ENCODE peak calls at places on chromosomes 2 and 18, in seven cellular contexts. Z is IMR-90, Q is SK-N-SH, S is HCT116, I is ovary, Y is hepatocyte, V is left ventricle myocardium inferior. E is an unnamed sample.

GRCh38 chr2:96261328-96262003 is 4.3 kb downstream of the TMEM127 start:
- DNase-seq in Z (no peak), Q (no peak), S (no peak), I (no peak), Y (peak), V (no peak), E (no peak)

GRCh38 chr2:85758361-85759256 is 4.8 kb downstream of the ATOH8 start:
- DNase-seq in Z (no peak), Q (peak), S (no peak), I (peak), Y (no peak), V (peak), E (no peak)

GRCh38 chr18:12041561-12041960 is 52.1 kb upstream of the ANKRD62 start:
- DNase-seq in Z (peak), Q (no peak), S (no peak), I (no peak), Y (peak), V (no peak), E (no peak)

GRCh38 chr18:12008181-12008767 is 27.0 kb downstream of the IMPA2 start:
- DNase-seq in Z (no peak), Q (no peak), S (no peak), I (no peak), Y (peak), V (no peak), E (no peak)

GRCh38 chr2:96536445-96537065 is at the start of gene ARID5A:
- DNase-seq in Z (peak), Q (peak), S (peak), I (peak), Y (peak), V (peak), E (peak)

GRCh38 chr2:70944291-70944690 is 8.6 kb downstream of the ATP6V1B1 start:
- DNase-seq in Z (no peak), Q (no peak), S (no peak), I (no peak), Y (no peak), V (no peak), E (no peak)

GRCh38 chr18:21656402-21656801 is 44.3 kb downstream of the SNRPD1 start:
- DNase-seq in Z (peak), Q (no peak), S (no peak), I (no peak), Y (no peak), V (no peak), E (no peak)

GRCh38 chr2:13002536-13002935 is 285.8 kb downstream of the TRIB2 start:
- DNase-seq in Z (no peak), Q (no peak), S (no peak), I (no peak), Y (no peak), V (no peak), E (no peak)

GRCh38 chr2:105412584-105412983 is 13.7 kb upstream of the FHL2 start:
- DNase-seq in Z (no peak), Q (no peak), S (no peak), I (no peak), Y (no peak), V (no peak), E (no peak)

DNA sequence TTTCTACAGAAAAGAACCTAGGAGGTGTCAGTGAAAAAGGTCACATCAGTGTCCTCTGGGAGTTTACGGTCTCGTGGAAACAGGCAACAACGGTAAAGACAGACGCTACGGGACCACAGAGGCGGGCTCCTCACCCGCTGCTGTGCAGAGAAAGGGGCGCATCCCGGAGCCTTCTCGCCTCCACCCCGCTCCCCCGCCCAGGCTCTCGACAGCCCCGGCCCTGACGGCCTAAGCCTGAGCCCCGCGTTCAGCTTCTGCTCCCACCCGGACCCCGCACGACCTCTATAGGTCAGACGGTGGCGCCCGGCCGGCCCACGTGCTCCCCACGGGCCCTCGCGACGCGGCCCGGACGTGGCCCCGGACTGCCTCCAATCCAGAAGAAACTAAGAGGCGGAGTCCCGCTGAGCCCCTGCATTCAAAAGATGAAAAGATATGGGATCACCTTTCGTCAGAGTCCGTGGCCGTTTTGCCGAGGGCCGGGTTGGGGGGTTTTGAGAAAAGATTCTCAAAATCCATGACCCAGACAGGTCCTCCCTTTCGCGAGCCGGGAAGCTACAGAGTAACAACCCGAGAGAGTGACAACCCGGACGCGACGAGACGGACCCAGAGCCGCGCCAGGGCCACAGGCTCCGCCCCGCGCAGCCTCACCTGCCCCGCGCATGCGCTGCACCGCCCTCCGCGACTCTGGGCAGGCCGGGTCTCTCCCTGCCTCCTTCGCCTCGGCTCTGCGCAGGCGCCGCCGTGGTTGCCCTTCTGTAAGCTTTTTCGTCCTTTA is at the start of gene ZC3H8:
- DNase-seq in Z (peak), Q (peak), S (peak), I (peak), Y (peak), V (peak), E (peak)
- TF ChIP-seq CTCF in Z (no peak), Q (no peak), S (no peak), I (no peak), Y (no peak), V (no peak), E (peak)

GRCh38 chr18:74333091-74333490 is 17.5 kb downstream of the C18orf63 start:
- DNase-seq in Z (no peak), Q (no peak), S (no peak), I (no peak), Y (no peak), V (no peak), E (no peak)

GRCh38 chr18:74329688-74330205 is 14.1 kb downstream of the C18orf63 start:
- DNase-seq in Z (no peak), Q (no peak), S (no peak), I (no peak), Y (no peak), V (no peak), E (no peak)

GRCh38 chr18:74334242-74334893 is 18.7 kb downstream of the C18orf63 start:
- DNase-seq in Z (no peak), Q (no peak), S (no peak), I (no peak), Y (no peak), V (no peak), E (no peak)

GRCh38 chr18:74328196-74328595 is 12.6 kb downstream of the C18orf63 start:
- DNase-seq in Z (no peak), Q (no peak), S (no peak), I (no peak), Y (no peak), V (no peak), E (no peak)

DNA sequence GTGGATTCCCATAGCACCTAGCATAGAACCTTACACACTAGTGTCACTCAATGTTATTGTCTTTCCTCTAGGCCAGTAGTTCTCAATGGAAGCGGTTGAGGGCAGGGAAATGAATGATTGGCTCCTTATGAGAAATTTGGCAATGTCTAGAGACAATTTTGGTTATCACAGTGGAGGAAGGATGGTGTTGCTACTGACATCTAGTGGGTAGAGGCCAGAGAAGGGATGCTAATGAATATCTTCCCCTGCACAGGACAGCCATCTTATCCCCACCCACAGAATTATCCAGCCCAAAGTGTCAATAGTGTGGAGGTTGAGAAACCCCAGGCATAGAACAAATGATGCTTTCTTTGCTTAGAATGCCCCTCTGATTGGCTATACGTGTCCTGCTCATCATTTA is 15.8 kb downstream of the C18orf63 start:
- DNase-seq in Z (peak), Q (peak), S (peak), I (no peak), Y (peak), V (no peak), E (peak)
- TF ChIP-seq CTCF in Z (peak), Q (peak), S (peak), I (peak), Y (peak), V (peak), E (peak)

GRCh38 chr2:210399440-210400041 is 77.0 kb downstream of the LANCL1 start:
- DNase-seq in Z (peak), Q (no peak), S (peak), I (no peak), Y (peak), V (no peak), E (no peak)
- TF ChIP-seq CTCF in Z (peak), Q (peak), S (no peak), I (no peak), Y (peak), V (peak), E (peak)

GRCh38 chr2:200199576-200200263 is 106.8 kb upstream of the SPATS2L start:
- DNase-seq in Z (no peak), Q (no peak), S (no peak), I (no peak), Y (no peak), V (no peak), E (peak)
- TF ChIP-seq CTCF in Z (no peak), Q (peak), S (peak), I (no peak), Y (no peak), V (no peak), E (no peak)

GRCh38 chr2:46050489-46050888 is 246.7 kb upstream of the EPAS1 start:
- DNase-seq in Z (no peak), Q (no peak), S (no peak), I (no peak), Y (no peak), V (no peak), E (no peak)
- TF ChIP-seq CTCF in Z (no peak), Q (peak), S (peak), I (no peak), Y (peak), V (no peak), E (no peak)

GRCh38 chr18:3099327-3099726 is 86.4 kb upstream of the LPIN2 start:
- DNase-seq in Z (no peak), Q (no peak), S (no peak), I (no peak), Y (no peak), V (no peak), E (no peak)
- TF ChIP-seq CTCF in Z (no peak), Q (no peak), S (no peak), I (no peak), Y (no peak), V (no peak), E (no peak)

DNA sequence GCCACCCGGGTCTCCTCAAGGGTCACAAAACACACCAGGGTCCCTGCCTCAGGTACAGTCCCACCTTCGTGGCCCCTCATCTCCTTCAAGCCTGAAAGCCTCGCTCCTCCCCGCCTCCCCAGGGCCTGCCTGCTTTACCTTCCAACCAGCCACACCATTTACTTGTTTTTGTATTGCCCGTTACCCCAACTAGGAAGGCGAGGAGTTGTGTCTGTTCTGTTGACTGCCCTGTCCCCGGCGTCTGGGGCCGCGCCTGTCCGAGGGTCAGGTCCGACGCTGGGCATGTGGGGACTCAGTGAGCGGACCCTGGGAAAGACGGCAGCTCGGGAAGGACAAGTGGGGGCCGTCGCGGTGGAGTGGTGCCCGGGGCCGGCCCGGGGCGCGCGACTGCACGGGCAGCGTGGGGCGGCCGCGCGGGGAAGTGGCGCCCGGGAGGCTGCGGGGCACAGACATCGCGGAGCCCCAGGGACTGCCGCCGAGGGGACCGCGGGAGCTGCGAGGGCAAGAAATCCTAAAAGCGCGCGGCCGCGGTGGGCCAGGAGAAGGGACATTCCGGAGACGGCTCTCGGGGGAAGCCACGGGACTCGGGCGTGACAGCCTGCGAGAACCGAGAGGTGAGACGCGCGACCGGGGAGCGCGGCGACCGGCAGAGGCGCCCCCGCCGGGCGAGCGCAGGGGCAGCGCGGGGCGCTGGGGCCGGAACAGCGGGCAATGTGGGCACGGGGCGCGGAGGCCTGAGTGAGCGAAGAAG is 797 bp upstream of the GRHL1 start:
- DNase-seq in Z (no peak), Q (no peak), S (no peak), I (peak), Y (peak), V (peak), E (peak)
- TF ChIP-seq CTCF in Z (peak), Q (peak), S (no peak), I (no peak), Y (no peak), V (peak), E (no peak)

GRCh38 chr2:120681181-120681580 is 54.5 kb upstream of the GLI2 start:
- DNase-seq in Z (no peak), Q (no peak), S (no peak), I (no peak), Y (no peak), V (no peak), E (no peak)

GRCh38 chr2:120679526-120679925 is 56.1 kb upstream of the GLI2 start:
- DNase-seq in Z (no peak), Q (no peak), S (no peak), I (no peak), Y (no peak), V (no peak), E (no peak)

GRCh38 chr2:120681696-120682288 is 53.9 kb upstream of the GLI2 start:
- DNase-seq in Z (no peak), Q (no peak), S (no peak), I (no peak), Y (no peak), V (no peak), E (no peak)

GRCh38 chr2:120678926-120679325 is 56.7 kb upstream of the GLI2 start:
- DNase-seq in Z (no peak), Q (no peak), S (no peak), I (no peak), Y (no peak), V (no peak), E (no peak)

DNA sequence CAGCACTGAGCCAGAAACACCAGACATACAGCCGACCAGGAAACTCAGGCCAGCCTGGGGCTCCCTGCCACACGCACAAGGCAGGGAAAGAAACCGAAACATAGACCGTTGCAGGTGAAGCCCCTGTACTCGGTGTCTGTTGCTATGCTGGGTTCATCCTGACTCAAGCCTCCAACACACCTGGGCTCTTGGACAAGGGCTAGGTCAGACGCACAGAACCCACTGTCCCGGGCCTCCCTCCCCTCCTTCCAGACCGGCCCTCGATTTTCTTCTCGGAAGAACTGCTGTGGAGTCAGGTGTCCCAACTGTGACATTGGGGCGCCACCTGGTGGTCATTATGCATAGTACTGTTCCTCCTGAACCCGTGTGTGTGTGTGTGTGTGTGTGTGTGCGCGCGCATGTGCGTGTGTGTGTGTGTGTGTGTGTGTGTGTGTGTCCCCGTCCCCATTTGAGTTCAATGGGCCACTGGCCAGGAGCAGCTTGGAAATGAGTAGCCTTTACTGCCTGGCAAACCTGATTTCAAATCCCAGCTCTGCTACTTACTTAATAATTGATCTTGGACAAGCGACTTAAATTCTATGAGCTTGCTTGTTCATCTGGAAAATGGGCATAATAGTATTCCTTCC is 55.4 kb upstream of the GLI2 start:
- DNase-seq in Z (peak), Q (peak), S (peak), I (peak), Y (peak), V (peak), E (peak)
- TF ChIP-seq CTCF in Z (peak), Q (peak), S (peak), I (peak), Y (peak), V (peak), E (no peak)

E was measured in Calu3.